ENCODE peak calls at places on chromosomes 4 and X, in seven cellular contexts. X is heart right ventricle; S is GM23338; J is naive thymus-derived CD4-positive, alpha-beta T cell; N is endothelial cell of umbilical vein; T is K562; R is body of pancreas. M is an unnamed sample.
A peak's percentile ranks its signal among the peaks of the same experiment; 100 is the strongest.

GRCh38 chrX:99857455-99857854 is 552.6 kb downstream of the PCDH19 start:
- DNase-seq in R (no peak), X (no peak), J (no peak), N (no peak), S (peak; percentile 45), T (no peak), M (no peak)

GRCh38 chr4:151484396-151485102 is 75.6 kb downstream of the FHIP1A start:
- DNase-seq in N (peak; percentile 6), R (no peak), S (peak; percentile 96), T (no peak), X (no peak), J (no peak), M (no peak)

GRCh38 chrX:8748855-8749254 is 16.9 kb upstream of the ANOS1 start:
- DNase-seq in N (peak; percentile 22), S (peak; percentile 59), R (no peak), X (no peak), T (peak; percentile 12), J (no peak), M (no peak)

GRCh38 chr4:8395504-8395903 is 45.0 kb downstream of the ACOX3 start:
- DNase-seq in T (no peak), R (no peak), S (no peak), J (no peak), N (no peak), X (no peak), M (no peak)

GRCh38 chr4:126268106-126268505 is 953.4 kb downstream of the FAT4 start:
- DNase-seq in T (no peak), X (no peak), R (no peak), J (no peak), N (no peak), S (no peak), M (no peak)

GRCh38 chr4:29459926-29460325 is 1260.2 kb upstream of the PCDH7 start:
- DNase-seq in S (no peak), T (no peak), N (no peak), J (no peak), X (no peak), R (no peak), M (no peak)

GRCh38 chrX:119407681-119408080 is 8.5 kb downstream of the SLC25A43 start:
- DNase-seq in J (no peak), X (no peak), S (no peak), N (no peak), R (no peak), T (no peak), M (no peak)

GRCh38 chr4:23324291-23324690 is 565.6 kb downstream of the PPARGC1A start:
- DNase-seq in J (no peak), T (no peak), S (no peak), R (no peak), N (no peak), X (no peak), M (no peak)

GRCh38 chrX:94216738-94217137 is 542.7 kb downstream of the FAM133A start:
- DNase-seq in N (no peak), X (no peak), R (no peak), J (no peak), T (no peak), S (peak; percentile 35), M (no peak)

GRCh38 chr4:175277816-175278215 is 359.7 kb downstream of the ADAM29 start:
- DNase-seq in R (no peak), N (no peak), J (no peak), T (no peak), S (peak; percentile 68), X (no peak), M (no peak)

GRCh38 chr4:175271010-175271630 is 353.0 kb downstream of the ADAM29 start:
- DNase-seq in N (no peak), S (no peak), J (no peak), T (no peak), R (no peak), X (no peak), M (no peak)

GRCh38 chr4:175280153-175280552 is 362.0 kb downstream of the ADAM29 start:
- DNase-seq in N (no peak), X (no peak), T (no peak), S (no peak), J (no peak), R (no peak), M (no peak)

DNA sequence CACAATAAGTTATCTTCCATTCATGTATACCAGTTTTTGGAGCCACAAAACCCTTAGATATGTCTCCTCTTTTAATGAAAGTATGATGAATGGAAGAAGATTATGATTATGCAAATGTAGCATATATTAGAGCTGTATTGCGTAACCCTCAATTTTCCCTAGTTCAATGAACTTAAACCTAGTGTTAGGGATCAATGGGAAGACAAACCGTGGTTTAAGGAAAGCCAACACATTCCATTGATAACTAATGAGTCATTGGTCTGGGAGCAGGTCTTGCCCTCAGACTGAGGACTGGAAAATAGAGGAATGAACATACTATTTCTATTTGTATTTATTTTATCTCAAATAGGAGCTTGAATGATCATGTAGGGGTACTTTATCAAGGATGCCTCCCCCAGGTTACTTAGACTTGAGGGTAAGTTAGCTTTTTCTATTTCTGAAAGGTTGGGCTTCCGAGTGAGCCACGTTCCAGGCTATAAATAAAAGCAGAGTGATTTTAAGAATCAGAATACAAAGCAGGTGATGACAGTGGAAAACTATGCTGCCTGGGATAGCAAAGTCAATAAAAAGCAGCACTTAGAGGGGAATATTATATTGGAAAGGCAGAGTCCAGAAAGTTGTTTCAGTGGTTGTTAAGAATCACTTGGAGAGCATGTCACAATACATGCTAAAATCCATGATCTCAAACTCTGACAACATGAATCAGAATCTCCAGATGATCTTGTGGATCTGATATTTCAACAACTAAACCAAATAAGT is 356.0 kb downstream of the ADAM29 start:
- DNase-seq in T (no peak), S (no peak), N (no peak), X (no peak), J (no peak), R (no peak), M (no peak)
- H3K27me3 ChIP-seq in T (no peaks in the 10 kb centered on the region), S (no peaks in the 10 kb centered on the region), N (no peaks in the 10 kb centered on the region), X (no peaks in the 10 kb centered on the region), J (no peaks in the 10 kb centered on the region), R (no peaks in the 10 kb centered on the region), M (no peaks in the 10 kb centered on the region)

GRCh38 chrX:46305431-46305830 is 239.8 kb downstream of the ZNF674 start:
- DNase-seq in J (no peak), S (no peak), N (no peak), X (no peak), T (no peak), R (no peak), M (no peak)
- H3K27me3 ChIP-seq in J (no peaks in the 10 kb centered on the region), S (no peaks in the 10 kb centered on the region), N (no peaks in the 10 kb centered on the region), X (no peaks in the 10 kb centered on the region), T (no peaks in the 10 kb centered on the region), R (no peaks in the 10 kb centered on the region), M (no peaks in the 10 kb centered on the region)

GRCh38 chr4:179415842-179416223 is 1973.6 kb upstream of the AGA start:
- DNase-seq in J (no peak), T (no peak), S (peak; percentile 56), R (no peak), N (no peak), X (no peak), M (no peak)

GRCh38 chr4:179417357-179417756 is 1975.1 kb upstream of the AGA start:
- DNase-seq in X (no peak), J (no peak), R (no peak), T (no peak), S (no peak), N (no peak), M (no peak)

GRCh38 chr4:179415016-179415841 is 1973.0 kb upstream of the AGA start:
- DNase-seq in T (no peak), J (no peak), R (no peak), X (no peak), N (no peak), S (no peak), M (no peak)
- H3K27me3 ChIP-seq in T (no peaks in the 10 kb centered on the region), J (no peaks in the 10 kb centered on the region), R (no peaks in the 10 kb centered on the region), X (no peaks in the 10 kb centered on the region), N (no peaks in the 10 kb centered on the region), S (no peaks in the 10 kb centered on the region), M (no peaks in the 10 kb centered on the region)

DNA sequence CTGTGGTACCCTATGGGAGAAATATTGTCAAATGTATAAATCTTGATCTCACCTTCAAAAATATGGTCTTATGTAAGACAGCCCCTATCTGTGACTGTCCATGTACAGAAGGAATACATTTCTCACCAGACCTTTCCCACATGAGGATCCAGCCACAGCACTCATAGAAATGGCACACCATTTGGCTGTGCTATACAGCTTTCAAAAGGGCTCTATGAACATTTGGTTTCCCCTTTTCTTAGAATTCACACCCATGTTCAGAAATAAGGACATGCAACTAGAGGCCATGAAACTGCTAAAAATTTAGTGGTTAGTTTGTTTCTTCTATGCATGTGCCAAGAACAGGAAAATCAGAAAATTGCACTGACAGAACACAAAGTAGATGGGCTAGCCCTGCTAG is 62.7 kb downstream of the ANTXR2 start:
- DNase-seq in N (no peak), S (no peak), J (no peak), R (no peak), X (no peak), T (no peak), M (no peak)
- H3K27me3 ChIP-seq in N (no peaks in the 10 kb centered on the region), S (no peaks in the 10 kb centered on the region), J (no peaks in the 10 kb centered on the region), R (no peaks in the 10 kb centered on the region), X (no peaks in the 10 kb centered on the region), T (no peaks in the 10 kb centered on the region), M (no peaks in the 10 kb centered on the region)

GRCh38 chr4:24666316-24666715 is 82.0 kb upstream of the DHX15 start:
- DNase-seq in J (no peak), S (no peak), X (no peak), R (no peak), N (no peak), T (no peak), M (no peak)

GRCh38 chr4:24657768-24658617 is 73.6 kb upstream of the DHX15 start:
- DNase-seq in X (no peak), S (peak; percentile 74), T (no peak), N (no peak), J (no peak), R (peak; percentile 58), M (no peak)

GRCh38 chr4:24664956-24665355 is 80.6 kb upstream of the DHX15 start:
- DNase-seq in N (no peak), T (no peak), X (no peak), J (no peak), R (no peak), S (no peak), M (no peak)

GRCh38 chr4:24659241-24659961 is 75.0 kb upstream of the DHX15 start:
- DNase-seq in N (no peak), J (no peak), S (peak; percentile 82), X (no peak), R (no peak), T (no peak), M (no peak)

DNA sequence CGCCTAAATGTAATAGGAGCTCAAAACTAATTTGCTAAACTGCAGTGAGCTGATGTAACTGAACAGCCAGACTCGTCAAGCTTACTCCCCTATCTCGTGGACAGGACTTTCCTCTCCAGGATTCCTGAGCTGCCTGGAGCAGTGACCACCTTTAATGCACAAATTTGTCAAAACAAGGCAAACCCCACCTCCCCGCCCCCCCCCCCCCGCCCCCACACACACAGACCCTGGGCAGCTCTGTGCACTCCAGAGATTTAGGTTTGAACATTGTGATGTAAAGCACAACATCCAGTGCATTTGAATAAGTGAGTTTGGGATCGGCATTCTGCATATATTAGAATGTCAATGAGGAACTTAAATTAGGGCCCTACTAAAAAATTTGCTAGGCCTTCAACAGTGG is 77.7 kb upstream of the DHX15 start:
- DNase-seq in X (no peak), N (no peak), R (no peak), T (no peak), S (peak; percentile 76), J (no peak), M (no peak)
- H3K27me3 ChIP-seq in X (no peaks in the 10 kb centered on the region), N (no peaks in the 10 kb centered on the region), R (no peaks in the 10 kb centered on the region), T (no peaks in the 10 kb centered on the region), S (no peaks in the 10 kb centered on the region), J (no peaks in the 10 kb centered on the region), M (no peaks in the 10 kb centered on the region)